ENCODE peak calls at places on chromosomes 2 and 18, in five cellular contexts. G is heart right ventricle, R is IMR-90, A is colonic mucosa, D is coronary artery. H is an unnamed sample.

GRCh38 chr2:71746946-71747501 is 293.7 kb downstream of the DYSF start:
- DNase-seq in R (no peak), A (peak; percentile 49), D (no peak), G (peak; percentile 45), H (peak; percentile 73)

GRCh38 chr18:75165926-75166325 is 43.0 kb downstream of the PTGR3 start:
- DNase-seq in A (no peak), D (peak; percentile 57), R (no peak), G (no peak), H (no peak)

GRCh38 chr2:18557121-18557520 is 3.3 kb downstream of the RDH14 start:
- DNase-seq in A (no peak), R (no peak), D (no peak), G (no peak), H (no peak)

GRCh38 chr2:56008661-56009411 is 85.3 kb upstream of the EFEMP1 start:
- DNase-seq in G (peak; percentile 33), R (peak; percentile 89), A (peak; percentile 36), D (no peak), H (peak; percentile 93)

GRCh38 chr2:117401582-117401981 is 412.9 kb upstream of the DDX18 start:
- DNase-seq in G (no peak), D (no peak), R (no peak), A (no peak), H (no peak)

GRCh38 chr18:51149605-51150429 is 47.7 kb downstream of the MEX3C start:
- DNase-seq in A (no peak), D (no peak), G (no peak), R (peak; percentile 62), H (peak; percentile 35)

GRCh38 chr18:11163668-11164067 is 14.3 kb upstream of the PIEZO2 start:
- DNase-seq in G (peak; percentile 32), R (peak; percentile 36), A (no peak), D (no peak), H (no peak)

GRCh38 chr2:55862269-55862668 is 61.3 kb downstream of the EFEMP1 start:
- DNase-seq in D (no peak), G (no peak), R (peak; percentile 99), A (no peak), H (peak; percentile 100)

GRCh38 chr2:67159929-67160328 is 237.2 kb upstream of the ETAA1 start:
- DNase-seq in A (no peak), R (peak; percentile 81), G (no peak), D (no peak), H (no peak)

GRCh38 chr18:80157708-80158343 is 48.8 kb downstream of the ADNP2 start:
- DNase-seq in G (peak; percentile 69), A (peak; percentile 82), R (peak; percentile 74), D (no peak), H (peak; percentile 83)

GRCh38 chr2:204180671-204181070 is 244.1 kb downstream of the ICOS start:
- DNase-seq in D (no peak), R (no peak), G (no peak), A (no peak), H (no peak)

GRCh38 chr18:68694316-68694715 is 20.6 kb downstream of the TMX3 start:
- DNase-seq in D (no peak), R (no peak), A (no peak), G (peak; percentile 20), H (no peak)

GRCh38 chr18:65221736-65222135 is 529.1 kb upstream of the CDH7 start:
- DNase-seq in R (no peak), A (no peak), G (no peak), D (no peak), H (no peak)

GRCh38 chr2:109032229-109032800 is 43.3 kb upstream of the EDAR start:
- DNase-seq in R (no peak), D (no peak), G (no peak), A (no peak), H (no peak)

GRCh38 chr2:97005353-97005752 is 19.0 kb upstream of the FAM178B start:
- DNase-seq in A (no peak), D (no peak), G (no peak), R (no peak), H (no peak)

GRCh38 chr2:117336496-117336895 is 478.0 kb upstream of the DDX18 start:
- DNase-seq in D (no peak), A (no peak), G (no peak), R (no peak), H (no peak)

GRCh38 chr2:117858892-117859531 is 44.5 kb downstream of the DDX18 start:
- DNase-seq in G (no peak), D (no peak), R (no peak), A (no peak), H (no peak)

GRCh38 chr18:55588001-55588875 is at the start of gene TCF4:
- DNase-seq in G (peak; percentile 65), A (peak; percentile 26), R (peak; percentile 52), D (peak; percentile 78), H (peak; percentile 66)

GRCh38 chr2:150981826-150982225 is 279.8 kb downstream of the RBM43 start:
- DNase-seq in G (no peak), A (no peak), R (peak; percentile 70), D (no peak), H (peak; percentile 14)

GRCh38 chr2:128377071-128377910 is 58.6 kb upstream of the HS6ST1 start:
- DNase-seq in A (no peak), D (peak; percentile 64), R (no peak), G (no peak), H (no peak)

GRCh38 chr2:1136071-1136470 is 185.4 kb downstream of the SNTG2 start:
- DNase-seq in G (no peak), R (peak; percentile 4), D (no peak), A (no peak), H (no peak)

GRCh38 chr2:216211614-216212013 is 102.5 kb downstream of the XRCC5 start:
- DNase-seq in G (no peak), R (no peak), A (no peak), D (no peak), H (no peak)

GRCh38 chr2:70855679-70856078 is 20.1 kb upstream of the CD207 start:
- DNase-seq in R (peak; percentile 13), G (no peak), A (no peak), D (no peak), H (no peak)

GRCh38 chr18:76499596-76500340 is 4.7 kb upstream of the ZNF516 start:
- DNase-seq in D (no peak), A (no peak), R (no peak), G (no peak), H (no peak)

GRCh38 chr18:31373641-31374040 is 2.9 kb upstream of the DSG4 start:
- DNase-seq in A (no peak), D (no peak), G (no peak), R (no peak), H (no peak)

GRCh38 chr2:126655500-126656310 is at the start of gene GYPC:
- DNase-seq in D (peak; percentile 92), G (peak; percentile 84), A (peak; percentile 42), R (peak; percentile 82), H (peak; percentile 87)

GRCh38 chr2:36650031-36650430 is 46.5 kb upstream of the VIT start:
- DNase-seq in G (no peak), A (peak; percentile 64), R (peak; percentile 75), D (no peak), H (peak; percentile 37)

GRCh38 chr2:53131416-53131815 is 636.2 kb upstream of the CHAC2 start:
- DNase-seq in A (no peak), G (no peak), R (peak; percentile 57), D (no peak), H (peak; percentile 45)

DNA sequence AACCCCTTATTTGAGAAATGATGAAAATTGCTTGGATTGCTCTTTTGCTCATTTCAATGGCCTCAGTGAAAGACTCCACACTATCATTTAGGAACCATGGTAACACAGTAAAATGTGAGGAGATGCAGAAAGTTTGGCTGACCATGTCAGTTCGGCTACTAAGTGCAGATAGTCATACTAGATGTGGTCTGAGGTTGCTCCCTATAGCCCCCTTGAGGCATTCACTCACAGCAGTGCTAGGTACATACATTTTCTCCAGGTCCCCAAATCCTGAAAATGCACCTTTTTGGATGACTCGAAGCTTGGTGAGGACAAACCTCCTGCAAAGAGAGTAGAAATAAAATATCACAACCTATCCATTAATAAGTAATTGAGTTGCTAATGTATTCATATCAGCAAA is 86.3 kb downstream of the FSHR start:
- DNase-seq in G (no peak), R (no peak), D (no peak), A (no peak), H (no peak)
- TF ChIP-seq CTCF in G (no peak), R (no peak), D (no peak), A (no peak), H (no peak)

GRCh38 chr18:41577529-41577928 is 377.5 kb upstream of the PIK3C3 start:
- DNase-seq in A (no peak), G (no peak), R (no peak), D (no peak), H (no peak)
- TF ChIP-seq CTCF in A (no peak), G (no peak), R (no peak), D (no peak), H (no peak)

GRCh38 chr2:236535024-236535423 is 34.6 kb upstream of the ACKR3 start:
- DNase-seq in G (no peak), D (no peak), R (peak; percentile 8), A (no peak), H (peak; percentile 44)
- TF ChIP-seq CTCF in G (no peak), D (no peak), R (no peak), A (no peak), H (no peak)

GRCh38 chr2:10054424-10054823 is 11.1 kb downstream of the KLF11 start:
- DNase-seq in R (no peak), D (no peak), G (no peak), A (no peak), H (no peak)
- TF ChIP-seq CTCF in R (no peak), D (no peak), G (peak; percentile 6), A (no peak), H (no peak)

DNA sequence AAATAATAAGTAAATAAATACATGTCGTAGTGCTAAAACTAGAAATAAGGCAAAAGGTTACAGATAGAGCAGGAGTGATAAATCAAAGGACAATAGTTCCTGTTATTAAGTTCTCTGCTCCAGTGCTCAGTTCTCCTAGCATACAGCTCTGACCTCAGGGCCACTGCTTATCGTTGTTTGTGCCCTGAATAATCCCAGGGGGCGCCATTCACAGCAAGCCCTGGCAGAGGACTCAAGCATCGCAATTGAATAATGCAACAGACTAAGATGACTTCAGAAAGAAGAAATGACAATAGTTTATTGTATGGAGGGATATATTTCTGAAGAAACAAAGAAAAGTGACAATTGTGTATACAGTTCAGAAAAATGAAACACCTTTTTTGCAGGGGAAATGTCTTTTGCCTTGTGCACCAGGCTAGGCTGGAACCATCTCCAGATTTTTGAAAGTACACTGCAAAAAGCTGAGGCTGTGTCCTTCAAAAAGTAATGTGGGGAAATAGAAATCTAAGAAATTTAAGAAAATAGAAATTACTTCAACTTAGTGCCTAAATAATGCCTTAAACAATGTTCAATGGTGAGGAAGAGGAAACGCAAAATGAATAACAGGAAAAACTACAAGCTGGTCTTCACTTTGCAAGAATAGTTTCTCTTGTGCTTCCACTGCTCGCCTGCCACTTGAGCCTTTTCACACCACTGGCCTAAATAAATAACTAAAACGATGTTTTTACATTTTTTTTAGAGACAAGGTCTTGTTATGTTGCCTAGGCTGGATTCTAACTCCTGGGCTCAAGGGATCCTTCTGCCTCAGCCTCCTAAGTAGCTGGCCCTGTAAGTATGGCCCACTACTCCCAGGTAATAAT is 19.0 kb upstream of the CCNYL1 start:
- DNase-seq in A (peak; percentile 57), D (no peak), R (peak; percentile 4), G (no peak), H (no peak)
- TF ChIP-seq CTCF in A (peak; percentile 38), D (no peak), R (peak; percentile 35), G (peak; percentile 48), H (peak; percentile 16)

DNA sequence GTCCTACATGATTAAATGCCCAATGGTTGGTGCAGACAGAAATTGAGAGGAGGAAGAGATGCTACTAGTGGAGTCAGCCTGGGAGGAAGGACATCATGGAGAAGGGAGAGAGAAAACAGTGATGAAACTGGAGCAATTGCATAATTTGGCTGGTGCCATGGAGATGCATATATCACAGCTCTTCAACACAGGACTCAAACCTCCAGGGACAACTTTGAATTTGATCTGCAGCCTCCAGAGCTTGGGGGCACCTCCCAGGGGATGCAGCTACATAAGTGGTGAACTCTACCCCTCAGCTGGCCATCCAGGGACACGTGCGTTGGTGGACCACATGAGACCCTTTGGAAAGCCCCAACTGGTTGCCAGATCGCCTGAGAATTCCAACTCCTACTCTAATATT is 80.4 kb downstream of the CTAGE1 start:
- DNase-seq in D (no peak), A (no peak), R (no peak), G (no peak), H (peak; percentile 52)
- TF ChIP-seq CTCF in D (no peak), A (no peak), R (no peak), G (no peak), H (no peak)